ENCODE peak calls at places on chromosome 22, in six cellular contexts. J, M, Y, U, X and I are unnamed samples. For H3K27me3, the result is how much of the 10 kb centered on the place peaks cover.

GRCh38 chr22:46111645-46112306 is 38.5 kb upstream of the PPARA start:
- DNase-seq in J (peak), M (peak), Y (no peak), U (no peak), X (no peak), I (no peak)

GRCh38 chr22:45268167-45268957 is 16.4 kb upstream of the UPK3A start:
- DNase-seq in J (peak), M (no peak), Y (no peak), U (no peak), X (no peak), I (peak)

GRCh38 chr22:24186892-24187670 is 5.8 kb downstream of the SUSD2 start:
- DNase-seq in J (no peak), M (no peak), Y (no peak), U (no peak), X (no peak), I (no peak)

GRCh38 chr22:35782504-35782903 is 64.8 kb downstream of the APOL5 start:
- DNase-seq in J (no peak), M (no peak), Y (no peak), U (peak), X (no peak), I (no peak)

GRCh38 chr22:30694638-30695350 is at the start of gene OSBP2:
- DNase-seq in J (peak), M (peak), Y (peak), U (no peak), X (peak), I (no peak)

GRCh38 chr22:34055525-34056200 is 135.4 kb upstream of the LARGE1 start:
- DNase-seq in J (peak), M (no peak), Y (no peak), U (no peak), X (no peak), I (no peak)

GRCh38 chr22:33519140-33519973 is 400.9 kb downstream of the LARGE1 start:
- DNase-seq in J (no peak), M (no peak), Y (no peak), U (peak), X (no peak), I (no peak)

GRCh38 chr22:36387664-36387913 is 178 bp downstream of the MYH9 start:
- DNase-seq in J (no peak), M (no peak), Y (no peak), U (no peak), X (no peak), I (no peak)

GRCh38 chr22:17120711-17121234 is 387 bp downstream of the TMEM121B start:
- DNase-seq in J (no peak), M (peak), Y (no peak), U (no peak), X (no peak), I (no peak)

GRCh38 chr22:24083361-24083760 is 72.3 kb downstream of the CABIN1 start:
- DNase-seq in J (no peak), M (no peak), Y (no peak), U (no peak), X (no peak), I (no peak)

GRCh38 chr22:45718391-45718790 is 46.8 kb downstream of the ATXN10 start:
- DNase-seq in J (no peak), M (no peak), Y (no peak), U (no peak), X (no peak), I (no peak)

GRCh38 chr22:40485813-40486610 is 115.6 kb downstream of the SGSM3 start:
- DNase-seq in J (no peak), M (no peak), Y (no peak), U (peak), X (no peak), I (no peak)

GRCh38 chr22:45911601-45912271 is 65.2 kb downstream of the WNT7B start:
- DNase-seq in J (peak), M (peak), Y (peak), U (no peak), X (no peak), I (no peak)

GRCh38 chr22:17191163-17191562 is 28.1 kb downstream of the ADA2 start:
- DNase-seq in J (no peak), M (no peak), Y (no peak), U (peak), X (no peak), I (no peak)

GRCh38 chr22:42608481-42609361 is 6.0 kb downstream of the POLDIP3 start:
- DNase-seq in J (no peak), M (no peak), Y (no peak), U (peak), X (no peak), I (no peak)
- H3K4me3 ChIP-seq in J (no peak), M (no peak), Y (peak), U (peak), X (no peak), I (no peak)

GRCh38 chr22:20435436-20436308 is 2.0 kb downstream of the SCARF2 start:
- DNase-seq in J (no peak), M (no peak), Y (no peak), U (no peak), X (no peak), I (no peak)
- H3K27me3 ChIP-seq in J (under half), M (under half), Y (under half), U (under half), X (under half), I (under half)

GRCh38 chr22:26457661-26458272 is 25.8 kb downstream of the HPS4 start:
- DNase-seq in J (no peak), M (no peak), Y (no peak), U (no peak), X (no peak), I (no peak)
- H3K27ac ChIP-seq in J (no peak), M (no peak), Y (no peak), U (no peak), X (no peak), I (no peak)

GRCh38 chr22:29479417-29480261 is at the start of gene NEFH:
- DNase-seq in J (no peak), M (no peak), Y (no peak), U (no peak), X (no peak), I (no peak)

GRCh38 chr22:29477919-29478318 is 2.1 kb upstream of the NEFH start:
- DNase-seq in J (no peak), M (no peak), Y (no peak), U (no peak), X (no peak), I (no peak)

GRCh38 chr22:29480262-29480511 is 169 bp downstream of the NEFH start:
- DNase-seq in J (no peak), M (no peak), Y (no peak), U (no peak), X (no peak), I (no peak)

GRCh38 chr22:29480512-29481264 is 670 bp downstream of the NEFH start:
- DNase-seq in J (peak), M (no peak), Y (peak), U (peak), X (peak), I (peak)

GRCh38 chr22:29478326-29479276 is 1.4 kb upstream of the NEFH start:
- DNase-seq in J (no peak), M (no peak), Y (no peak), U (no peak), X (peak), I (no peak)
- H3K4me3 ChIP-seq in J (no peak), M (no peak), Y (no peak), U (no peak), X (no peak), I (no peak)

GRCh38 chr22:22182218-22182989 is 62.2 kb upstream of the VPREB1 start:
- DNase-seq in J (no peak), M (no peak), Y (no peak), U (no peak), X (no peak), I (no peak)
- H3K27me3 ChIP-seq in J (under half), M (under half), Y (half or more), U (under half), X (under half), I (under half)

GRCh38 chr22:37909756-37910155 is 3.7 kb downstream of the MICALL1 start:
- DNase-seq in J (no peak), M (no peak), Y (no peak), U (no peak), X (no peak), I (no peak)
- H3K27ac ChIP-seq in J (no peak), M (no peak), Y (no peak), U (no peak), X (no peak), I (no peak)

GRCh38 chr22:27747396-27748256 is 53.9 kb downstream of the MN1 start:
- DNase-seq in J (no peak), M (no peak), Y (no peak), U (no peak), X (no peak), I (no peak)
- H3K4me3 ChIP-seq in J (no peak), M (no peak), Y (no peak), U (no peak), X (no peak), I (no peak)

DNA sequence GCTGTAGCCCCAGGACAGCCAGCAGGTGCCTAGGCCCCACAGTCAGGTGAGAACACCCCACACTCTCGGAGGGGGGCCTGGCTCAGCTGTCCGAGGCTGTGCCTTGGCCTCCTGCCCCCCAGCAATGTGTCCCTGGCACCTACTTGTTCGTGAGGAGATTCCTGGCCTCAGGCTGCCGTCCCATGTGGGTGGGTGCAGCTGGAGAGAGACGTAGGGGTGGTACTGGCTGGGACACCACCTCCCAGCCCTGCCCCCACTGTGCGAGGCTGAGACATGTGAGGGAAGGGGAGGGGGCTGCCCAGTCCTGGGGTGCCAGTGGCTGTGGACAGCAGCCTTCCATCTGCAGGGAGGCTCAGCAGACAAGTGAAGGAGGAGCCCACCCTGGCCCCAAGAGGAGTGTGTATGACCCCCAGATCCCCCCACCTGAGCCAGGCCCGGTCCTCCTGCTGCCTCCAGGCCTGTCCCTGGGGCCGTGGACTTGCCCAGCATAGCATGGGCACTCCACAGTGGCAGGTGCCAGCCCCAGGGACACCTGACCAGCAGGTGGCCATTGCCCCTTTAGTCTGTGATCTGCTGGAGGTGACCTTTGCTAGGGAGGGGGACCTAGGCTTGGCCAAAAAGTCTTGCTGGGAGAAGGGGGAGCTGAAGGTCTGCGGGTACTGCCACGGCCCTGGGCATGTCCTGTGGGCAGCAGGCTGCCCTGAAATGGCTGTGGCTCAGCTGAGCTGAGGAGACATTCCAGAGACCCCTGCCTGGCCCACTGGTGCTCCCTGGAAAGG is 17.0 kb downstream of the IL17REL start:
- DNase-seq in J (peak), M (no peak), Y (no peak), U (no peak), X (no peak), I (no peak)
- H3K27me3 ChIP-seq in J (under half), M (under half), Y (under half), U (under half), X (under half), I (under half)

DNA sequence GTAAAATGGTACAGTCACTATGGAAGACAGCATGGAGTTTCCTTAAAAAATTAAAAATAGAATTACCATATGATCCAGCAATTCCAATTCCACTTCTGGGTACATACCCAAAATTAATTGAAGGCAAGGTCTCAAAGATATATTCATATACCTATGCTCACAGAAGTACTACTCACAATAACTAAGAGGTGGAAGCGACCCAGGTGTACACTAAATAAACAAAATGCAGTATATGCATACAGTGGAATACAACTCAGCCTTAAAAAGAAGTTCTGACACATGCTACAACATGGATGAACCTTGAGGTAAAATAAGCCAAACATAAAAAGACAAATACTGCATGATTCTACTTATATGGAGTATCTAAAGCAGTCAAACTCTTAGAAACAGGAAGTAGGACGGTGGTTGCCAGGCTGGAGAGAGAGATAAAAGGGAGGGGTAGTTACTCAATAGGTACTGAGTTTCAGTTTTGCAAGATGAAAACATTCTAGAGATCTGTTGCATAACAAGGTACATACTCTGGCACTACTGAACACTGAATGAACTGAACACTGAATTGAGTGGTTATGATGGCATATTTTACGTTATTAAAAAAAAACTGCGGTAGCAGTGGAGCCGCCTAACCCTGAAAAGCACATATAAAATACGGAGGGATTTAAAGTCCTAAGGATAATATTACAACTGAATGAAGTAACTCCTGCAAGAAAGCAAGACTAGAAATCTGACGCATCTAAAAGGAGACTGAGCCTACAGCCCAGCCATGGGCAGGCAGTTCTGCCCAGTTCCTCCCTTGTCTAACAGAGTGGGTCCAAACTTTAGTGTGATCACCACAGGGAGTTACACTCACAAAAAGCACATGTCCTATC is 12.8 kb downstream of the DGCR2 start:
- DNase-seq in J (no peak), M (no peak), Y (no peak), U (peak), X (peak), I (peak)
- H3K27ac ChIP-seq in J (no peak), M (no peak), Y (peak), U (no peak), X (peak), I (peak)